ENCODE peak calls at places on chromosomes 1 and 21, in five cellular contexts. K is lower leg skin, E is endothelial cell of umbilical vein, F is heart left ventricle, R is transverse colon. J is an unnamed sample.
A peak's percentile ranks its signal among the peaks of the same experiment; 100 is the strongest.

GRCh38 chr21:44729336-44730027 is 18.1 kb upstream of the TSPEAR start:
- DNase-seq in K (peak; percentile 83), E (no peak), F (no peak), R (no peak), J (no peak)

GRCh38 chr1:14095001-14095400 is 395.0 kb downstream of the PRDM2 start:
- DNase-seq in K (no peak), E (no peak), F (no peak), R (no peak), J (peak; percentile 33)

GRCh38 chr1:77347646-77348045 is 65.8 kb downstream of the AK5 start:
- DNase-seq in K (no peak), E (peak; percentile 13), F (no peak), R (no peak), J (no peak)

GRCh38 chr1:244840219-244840794 is 4.8 kb downstream of the COX20 start:
- DNase-seq in K (no peak), E (no peak), F (no peak), R (no peak), J (no peak)

GRCh38 chr21:35682874-35683549 is 377.3 kb downstream of the SETD4 start:
- DNase-seq in K (no peak), E (peak; percentile 71), F (no peak), R (no peak), J (no peak)

GRCh38 chr1:225440380-225440957 is 12.6 kb upstream of the LBR start:
- DNase-seq in K (no peak), E (no peak), F (no peak), R (peak; percentile 52), J (no peak)

GRCh38 chr1:225875044-225875822 is 6.9 kb downstream of the TMEM63A start:
- DNase-seq in K (no peak), E (no peak), F (no peak), R (peak; percentile 78), J (no peak)

GRCh38 chr21:36916718-36917117 is 49.8 kb downstream of the HLCS start:
- DNase-seq in K (peak; percentile 1), E (no peak), F (no peak), R (no peak), J (no peak)

GRCh38 chr1:227780101-227781044 is 35.1 kb upstream of the PRSS38 start:
- DNase-seq in K (peak; percentile 78), E (no peak), F (peak; percentile 24), R (no peak), J (no peak)

GRCh38 chr1:66685265-66685664 is 67.0 kb upstream of the DYNLT5 start:
- DNase-seq in K (no peak), E (no peak), F (no peak), R (no peak), J (no peak)

GRCh38 chr1:156836041-156836654 is 19.5 kb upstream of the SH2D2A start:
- DNase-seq in K (no peak), E (no peak), F (no peak), R (no peak), J (no peak)

GRCh38 chr1:7491089-7491817 is 279.8 kb upstream of the VAMP3 start:
- DNase-seq in K (no peak), E (peak; percentile 52), F (no peak), R (no peak), J (no peak)

GRCh38 chr1:178518894-178519293 is 6.0 kb downstream of the TEX35 start:
- DNase-seq in K (no peak), E (no peak), F (no peak), R (no peak), J (no peak)

GRCh38 chr1:147336290-147336689 is 93.8 kb downstream of the CHD1L start:
- DNase-seq in K (no peak), E (no peak), F (no peak), R (no peak), J (no peak)

GRCh38 chr1:52281518-52281917 is 84.5 kb downstream of the CC2D1B start:
- DNase-seq in K (no peak), E (peak; percentile 46), F (no peak), R (no peak), J (no peak)
- TF ChIP-seq POLR2A in K (no peak), E (no peak), F (no peak), R (no peak), J (no peak)

GRCh38 chr1:212957546-212957945 is 7.2 kb downstream of the VASH2 start:
- DNase-seq in K (no peak), E (no peak), F (no peak), R (no peak), J (no peak)

GRCh38 chr1:212960932-212961331 is 10.6 kb downstream of the VASH2 start:
- DNase-seq in K (no peak), E (no peak), F (no peak), R (no peak), J (no peak)

GRCh38 chr1:212956231-212956630 is 5.9 kb downstream of the VASH2 start:
- DNase-seq in K (no peak), E (no peak), F (no peak), R (no peak), J (no peak)

GRCh38 chr1:212959266-212960220 is 9.2 kb downstream of the VASH2 start:
- DNase-seq in K (no peak), E (peak; percentile 24), F (no peak), R (no peak), J (no peak)

GRCh38 chr1:212958175-212958574 is 7.8 kb downstream of the VASH2 start:
- DNase-seq in K (no peak), E (no peak), F (no peak), R (no peak), J (no peak)
- TF ChIP-seq POLR2A in K (no peak), E (no peak), F (no peak), R (no peak), J (no peak)

GRCh38 chr1:36223996-36224536 is at the start of gene THRAP3:
- DNase-seq in K (peak; percentile 100), E (peak; percentile 100), F (peak; percentile 100), R (peak; percentile 100), J (peak; percentile 100)
- TF ChIP-seq POLR2A in K (peak; percentile 96), E (peak; percentile 93), F (peak; percentile 87), R (peak; percentile 98), J (peak; percentile 97)

GRCh38 chr1:85576642-85577420 is 3.7 kb upstream of the CCN1 start:
- DNase-seq in K (peak; percentile 97), E (peak; percentile 87), F (peak; percentile 91), R (peak; percentile 78), J (peak; percentile 79)

GRCh38 chr1:85577421-85578320 is 2.9 kb upstream of the CCN1 start:
- DNase-seq in K (peak; percentile 89), E (peak; percentile 74), F (peak; percentile 40), R (peak; percentile 21), J (peak; percentile 12)

GRCh38 chr1:85576256-85576641 is 4.3 kb upstream of the CCN1 start:
- DNase-seq in K (no peak), E (no peak), F (no peak), R (no peak), J (no peak)

GRCh38 chr1:85573348-85573747 is 7.2 kb upstream of the CCN1 start:
- DNase-seq in K (no peak), E (peak; percentile 78), F (no peak), R (no peak), J (no peak)

DNA sequence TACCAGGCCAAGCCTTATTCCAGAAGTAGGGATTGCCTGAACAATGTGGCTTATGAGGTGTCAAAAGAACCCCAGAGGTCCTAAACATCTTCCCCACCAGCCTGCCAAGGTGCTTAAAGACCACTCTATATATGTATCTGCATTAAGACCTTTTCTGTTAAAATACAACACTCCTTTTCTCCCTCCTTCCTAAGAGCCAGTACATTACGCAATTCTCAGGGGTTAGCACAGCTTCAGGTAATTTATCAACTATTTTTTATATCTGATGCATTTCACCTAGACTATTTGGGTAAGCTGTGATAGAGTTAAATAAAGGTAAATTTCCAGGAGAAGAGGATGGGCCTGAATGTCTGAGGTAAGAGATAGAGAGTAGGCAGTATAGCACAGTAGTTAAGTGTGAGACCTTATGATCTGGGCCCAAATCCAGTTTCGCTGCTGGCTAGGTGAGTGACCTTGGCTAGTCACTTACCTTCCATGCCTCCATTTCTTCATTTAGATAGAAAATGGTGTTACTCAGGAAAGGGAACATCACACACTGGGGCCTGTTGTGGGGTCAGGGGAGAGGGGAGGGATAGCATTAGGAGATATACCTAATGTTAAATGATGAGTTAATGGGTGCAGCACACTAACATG is 5.1 kb upstream of the CCN1 start:
- DNase-seq in K (no peak), E (no peak), F (no peak), R (no peak), J (no peak)
- TF ChIP-seq POLR2A in K (no peak), E (no peak), F (no peak), R (no peak), J (no peak)

GRCh38 chr1:11053758-11054137 is 6.1 kb downstream of the SRM start:
- DNase-seq in K (no peak), E (no peak), F (no peak), R (no peak), J (peak; percentile 32)
- TF ChIP-seq POLR2A in K (no peak), E (peak; percentile 8), F (no peak), R (no peak), J (no peak)

J was measured in erythroblast.